ENCODE peak calls at places on chromosomes 6 and 20, in seven cellular contexts. One of them, this sample, is unnamed. For H3K9me3, the result is how much of the 10 kb centered on the place peaks cover.

GRCh38 chr20:12207875-12208274 is 290.2 kb downstream of the BTBD3 start:
- DNase-seq in AG04450: peak
- DNase-seq in pancreas: no peak
- DNase-seq in fibroblast of lung: peak
- DNase-seq in GM23248: peak
- DNase-seq in HCT116: peak
- DNase-seq in HepG2: peak
- DNase-seq in this sample: no peak

GRCh38 chr6:1797801-1798200 is 188.1 kb downstream of the FOXC1 start:
- DNase-seq in AG04450: no peak
- DNase-seq in pancreas: no peak
- DNase-seq in fibroblast of lung: no peak
- DNase-seq in GM23248: peak
- DNase-seq in HCT116: no peak
- DNase-seq in HepG2: peak
- DNase-seq in this sample: no peak

GRCh38 chr20:49676581-49677291 is 36.9 kb downstream of the B4GALT5 start:
- DNase-seq in AG04450: no peak
- DNase-seq in pancreas: no peak
- DNase-seq in fibroblast of lung: peak
- DNase-seq in GM23248: peak
- DNase-seq in HCT116: no peak
- DNase-seq in HepG2: peak
- DNase-seq in this sample: no peak

GRCh38 chr6:1720620-1721322 is 111.1 kb downstream of the FOXC1 start:
- DNase-seq in AG04450: no peak
- DNase-seq in pancreas: no peak
- DNase-seq in fibroblast of lung: no peak
- DNase-seq in GM23248: no peak
- DNase-seq in HCT116: no peak
- DNase-seq in HepG2: no peak
- DNase-seq in this sample: no peak

GRCh38 chr6:150241751-150242150 is 98.9 kb downstream of the PPP1R14C start:
- DNase-seq in AG04450: no peak
- DNase-seq in pancreas: no peak
- DNase-seq in fibroblast of lung: no peak
- DNase-seq in GM23248: no peak
- DNase-seq in HCT116: no peak
- DNase-seq in HepG2: no peak
- DNase-seq in this sample: no peak

GRCh38 chr6:140670013-140670412 is 1295.6 kb upstream of the CITED2 start:
- DNase-seq in AG04450: no peak
- DNase-seq in pancreas: no peak
- DNase-seq in fibroblast of lung: peak
- DNase-seq in GM23248: peak
- DNase-seq in HCT116: no peak
- DNase-seq in HepG2: no peak
- DNase-seq in this sample: no peak

GRCh38 chr20:2713285-2713684 is 20.7 kb downstream of the EBF4 start:
- DNase-seq in AG04450: no peak
- DNase-seq in pancreas: no peak
- DNase-seq in fibroblast of lung: no peak
- DNase-seq in GM23248: no peak
- DNase-seq in HCT116: no peak
- DNase-seq in HepG2: peak
- DNase-seq in this sample: no peak

GRCh38 chr20:44717986-44718385 is 2.8 kb downstream of the CCN5 start:
- DNase-seq in AG04450: no peak
- DNase-seq in pancreas: no peak
- DNase-seq in fibroblast of lung: no peak
- DNase-seq in GM23248: no peak
- DNase-seq in HCT116: no peak
- DNase-seq in HepG2: no peak
- DNase-seq in this sample: no peak

GRCh38 chr6:50025258-50025657 is 3.5 kb upstream of the DEFB110 start:
- DNase-seq in AG04450: no peak
- DNase-seq in pancreas: no peak
- DNase-seq in fibroblast of lung: no peak
- DNase-seq in GM23248: no peak
- DNase-seq in HCT116: no peak
- DNase-seq in HepG2: no peak
- DNase-seq in this sample: no peak

GRCh38 chr6:35400901-35401311 is 51.2 kb upstream of the FANCE start:
- DNase-seq in AG04450: no peak
- DNase-seq in pancreas: peak
- DNase-seq in fibroblast of lung: no peak
- DNase-seq in GM23248: peak
- DNase-seq in HCT116: peak
- DNase-seq in HepG2: no peak
- DNase-seq in this sample: no peak

GRCh38 chr6:4518506-4518905 is 257.7 kb upstream of the CDYL start:
- DNase-seq in AG04450: peak
- DNase-seq in pancreas: no peak
- DNase-seq in fibroblast of lung: peak
- DNase-seq in GM23248: peak
- DNase-seq in HCT116: no peak
- DNase-seq in HepG2: no peak
- DNase-seq in this sample: peak

GRCh38 chr20:44724423-44725091 is 9.4 kb downstream of the CCN5 start:
- DNase-seq in AG04450: no peak
- DNase-seq in pancreas: no peak
- DNase-seq in fibroblast of lung: no peak
- DNase-seq in GM23248: no peak
- DNase-seq in HCT116: no peak
- DNase-seq in HepG2: no peak
- DNase-seq in this sample: no peak

GRCh38 chr6:34484391-34484790 is 18.5 kb downstream of the PACSIN1 start:
- DNase-seq in AG04450: no peak
- DNase-seq in pancreas: no peak
- DNase-seq in fibroblast of lung: no peak
- DNase-seq in GM23248: no peak
- DNase-seq in HCT116: no peak
- DNase-seq in HepG2: no peak
- DNase-seq in this sample: no peak

GRCh38 chr20:61697666-61698597 is 367.7 kb downstream of the TAF4 start:
- DNase-seq in AG04450: no peak
- DNase-seq in pancreas: no peak
- DNase-seq in fibroblast of lung: no peak
- DNase-seq in GM23248: no peak
- DNase-seq in HCT116: no peak
- DNase-seq in HepG2: no peak
- DNase-seq in this sample: no peak

GRCh38 chr20:45470939-45471338 is 1.4 kb downstream of the WFDC2 start:
- DNase-seq in AG04450: no peak
- DNase-seq in pancreas: no peak
- DNase-seq in fibroblast of lung: no peak
- DNase-seq in GM23248: peak
- DNase-seq in HCT116: no peak
- DNase-seq in HepG2: no peak
- DNase-seq in this sample: no peak

GRCh38 chr20:53914861-53915458 is 155.4 kb downstream of the BCAS1 start:
- DNase-seq in AG04450: no peak
- DNase-seq in pancreas: no peak
- DNase-seq in fibroblast of lung: no peak
- DNase-seq in GM23248: no peak
- DNase-seq in HCT116: no peak
- DNase-seq in HepG2: no peak
- DNase-seq in this sample: no peak

GRCh38 chr20:62710886-62711702 is 2.5 kb downstream of the NTSR1 start:
- DNase-seq in AG04450: no peak
- DNase-seq in pancreas: peak
- DNase-seq in fibroblast of lung: no peak
- DNase-seq in GM23248: peak
- DNase-seq in HCT116: no peak
- DNase-seq in HepG2: no peak
- DNase-seq in this sample: no peak

GRCh38 chr6:2196079-2196679 is 49.2 kb downstream of the GMDS start:
- DNase-seq in AG04450: no peak
- DNase-seq in pancreas: no peak
- DNase-seq in fibroblast of lung: peak
- DNase-seq in GM23248: peak
- DNase-seq in HCT116: peak
- DNase-seq in HepG2: peak
- DNase-seq in this sample: no peak

GRCh38 chr6:2876210-2877056 is 26.7 kb downstream of the SERPINB9 start:
- DNase-seq in AG04450: peak
- DNase-seq in pancreas: peak
- DNase-seq in fibroblast of lung: peak
- DNase-seq in GM23248: peak
- DNase-seq in HCT116: peak
- DNase-seq in HepG2: peak
- DNase-seq in this sample: no peak

GRCh38 chr6:30207619-30208295 is 5.4 kb downstream of the TRIM26 start:
- DNase-seq in AG04450: no peak
- DNase-seq in pancreas: no peak
- DNase-seq in fibroblast of lung: no peak
- DNase-seq in GM23248: peak
- DNase-seq in HCT116: no peak
- DNase-seq in HepG2: no peak
- DNase-seq in this sample: no peak

GRCh38 chr6:45072014-45072413 is 256.1 kb upstream of the RUNX2 start:
- DNase-seq in AG04450: no peak
- DNase-seq in pancreas: no peak
- DNase-seq in fibroblast of lung: peak
- DNase-seq in GM23248: peak
- DNase-seq in HCT116: no peak
- DNase-seq in HepG2: no peak
- DNase-seq in this sample: no peak

GRCh38 chr6:40634429-40634828 is 47.3 kb upstream of the LRFN2 start:
- DNase-seq in AG04450: no peak
- DNase-seq in pancreas: peak
- DNase-seq in fibroblast of lung: no peak
- DNase-seq in GM23248: no peak
- DNase-seq in HCT116: no peak
- DNase-seq in HepG2: no peak
- DNase-seq in this sample: no peak

DNA sequence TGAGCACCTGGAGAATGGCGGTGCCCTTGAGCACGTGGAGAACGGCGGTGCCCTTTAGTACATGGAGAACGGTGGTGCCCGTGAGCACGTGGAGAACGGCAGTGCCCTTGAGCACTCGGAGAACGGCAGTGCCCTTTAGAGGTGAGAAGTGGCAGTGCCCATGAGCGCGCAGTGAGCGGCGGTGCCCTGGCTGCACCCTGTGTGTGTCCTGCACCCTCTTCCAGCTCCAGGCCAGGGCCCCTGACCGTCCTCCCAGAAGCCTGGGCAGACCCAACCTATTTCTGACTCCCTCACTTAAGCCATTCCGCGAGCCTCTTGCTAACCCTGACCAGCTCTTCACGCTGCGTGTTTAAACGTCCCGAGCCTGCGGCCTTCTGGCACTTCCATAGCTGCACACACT is 151.3 kb downstream of the DLL1 start:
- DNase-seq in AG04450: no peak
- DNase-seq in pancreas: no peak
- DNase-seq in fibroblast of lung: no peak
- DNase-seq in GM23248: no peak
- DNase-seq in HCT116: no peak
- DNase-seq in HepG2: no peak
- DNase-seq in this sample: no peak
- H3K9me3 ChIP-seq in AG04450: half or more
- H3K9me3 ChIP-seq in pancreas: under half
- H3K9me3 ChIP-seq in fibroblast of lung: under half
- H3K9me3 ChIP-seq in GM23248: under half
- H3K9me3 ChIP-seq in HCT116: under half
- H3K9me3 ChIP-seq in HepG2: under half
- H3K9me3 ChIP-seq in this sample: under half

DNA sequence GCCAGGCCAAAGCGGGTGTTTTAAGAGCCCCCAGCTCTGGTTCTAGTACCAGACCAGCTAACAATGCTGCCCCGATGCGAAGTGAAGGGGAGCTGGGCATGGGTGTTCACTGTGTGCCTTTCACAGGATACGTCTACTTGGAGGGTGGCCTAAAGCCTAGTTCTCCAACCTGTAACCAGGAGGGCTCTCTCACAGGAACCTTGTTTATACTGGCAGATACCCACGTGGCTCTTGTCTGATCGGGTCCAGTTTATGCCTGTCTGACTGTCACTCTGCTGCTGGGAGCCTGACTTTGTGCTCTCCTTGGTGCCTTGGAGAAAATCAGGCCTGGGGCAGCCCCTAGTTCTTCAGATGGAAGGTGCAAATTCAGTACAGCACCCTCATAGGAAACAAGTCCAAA is 60.2 kb upstream of the RNF144B start:
- DNase-seq in AG04450: no peak
- DNase-seq in pancreas: no peak
- DNase-seq in fibroblast of lung: no peak
- DNase-seq in GM23248: no peak
- DNase-seq in HCT116: no peak
- DNase-seq in HepG2: no peak
- DNase-seq in this sample: no peak
- H3K9me3 ChIP-seq in AG04450: under half
- H3K9me3 ChIP-seq in pancreas: under half
- H3K9me3 ChIP-seq in fibroblast of lung: under half
- H3K9me3 ChIP-seq in GM23248: under half
- H3K9me3 ChIP-seq in HCT116: under half
- H3K9me3 ChIP-seq in HepG2: under half
- H3K9me3 ChIP-seq in this sample: under half

GRCh38 chr6:9851006-9851405 is 563.9 kb downstream of the TFAP2A start:
- DNase-seq in AG04450: no peak
- DNase-seq in pancreas: no peak
- DNase-seq in fibroblast of lung: no peak
- DNase-seq in GM23248: no peak
- DNase-seq in HCT116: no peak
- DNase-seq in HepG2: no peak
- DNase-seq in this sample: no peak

GRCh38 chr6:9842004-9842720 is 572.7 kb downstream of the TFAP2A start:
- DNase-seq in AG04450: no peak
- DNase-seq in pancreas: no peak
- DNase-seq in fibroblast of lung: no peak
- DNase-seq in GM23248: no peak
- DNase-seq in HCT116: no peak
- DNase-seq in HepG2: no peak
- DNase-seq in this sample: no peak

GRCh38 chr6:9851541-9852380 is 563.1 kb downstream of the TFAP2A start:
- DNase-seq in AG04450: no peak
- DNase-seq in pancreas: no peak
- DNase-seq in fibroblast of lung: no peak
- DNase-seq in GM23248: peak
- DNase-seq in HCT116: peak
- DNase-seq in HepG2: no peak
- DNase-seq in this sample: no peak

GRCh38 chr6:9848094-9848493 is 566.8 kb downstream of the TFAP2A start:
- DNase-seq in AG04450: no peak
- DNase-seq in pancreas: no peak
- DNase-seq in fibroblast of lung: no peak
- DNase-seq in GM23248: peak
- DNase-seq in HCT116: no peak
- DNase-seq in HepG2: no peak
- DNase-seq in this sample: no peak
- H3K9me3 ChIP-seq in AG04450: under half
- H3K9me3 ChIP-seq in pancreas: under half
- H3K9me3 ChIP-seq in fibroblast of lung: under half
- H3K9me3 ChIP-seq in GM23248: under half
- H3K9me3 ChIP-seq in HCT116: under half
- H3K9me3 ChIP-seq in HepG2: half or more
- H3K9me3 ChIP-seq in this sample: under half

DNA sequence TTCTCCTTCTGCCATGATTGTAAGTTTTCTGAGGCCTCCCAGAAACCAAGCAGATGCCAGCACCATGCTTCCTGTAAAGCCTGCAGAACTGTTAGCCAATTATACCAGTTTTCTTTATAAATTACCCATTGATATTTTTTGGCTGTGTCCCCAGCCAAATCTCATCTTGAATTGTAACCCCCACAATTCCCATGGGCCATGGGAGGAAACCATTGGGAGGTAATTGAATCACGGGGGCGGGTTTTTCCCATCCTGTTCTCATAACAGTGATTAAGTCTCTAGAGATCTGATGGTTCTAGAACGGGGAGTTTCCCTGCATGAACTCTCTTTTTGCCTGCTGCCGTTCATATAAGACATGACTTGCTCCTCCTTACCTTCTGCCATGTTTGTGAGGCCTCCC is 788.5 kb downstream of the C6orf118 start:
- DNase-seq in AG04450: no peak
- DNase-seq in pancreas: no peak
- DNase-seq in fibroblast of lung: no peak
- DNase-seq in GM23248: no peak
- DNase-seq in HCT116: no peak
- DNase-seq in HepG2: no peak
- DNase-seq in this sample: no peak
- H3K9me3 ChIP-seq in AG04450: under half
- H3K9me3 ChIP-seq in pancreas: under half
- H3K9me3 ChIP-seq in fibroblast of lung: under half
- H3K9me3 ChIP-seq in GM23248: under half
- H3K9me3 ChIP-seq in HCT116: under half
- H3K9me3 ChIP-seq in HepG2: half or more
- H3K9me3 ChIP-seq in this sample: under half